ENCODE peak calls at places on chromosomes 2 and 18, in four cellular contexts. D, U, W and P are unnamed samples.

GRCh38 chr18:27040796-27041195 is 144.3 kb downstream of the CHST9 start:
- DNase-seq in D (no peak), U (no peak), W (no peak), P (no peak)

GRCh38 chr18:50879302-50880107 is 587 bp downstream of the ME2 start:
- DNase-seq in D (peak), U (peak), W (peak), P (peak)

GRCh38 chr2:239181074-239181581 is 219.7 kb downstream of the HDAC4 start:
- DNase-seq in D (no peak), U (no peak), W (no peak), P (no peak)

GRCh38 chr2:240462704-240463273 is 27.3 kb downstream of the GPC1 start:
- DNase-seq in D (no peak), U (no peak), W (no peak), P (no peak)

GRCh38 chr2:194514281-194514680 is 1142.7 kb upstream of the SLC39A10 start:
- DNase-seq in D (no peak), U (no peak), W (no peak), P (no peak)

GRCh38 chr2:109513749-109514588 is 99.8 kb downstream of the SEPTIN10 start:
- DNase-seq in D (peak), U (no peak), W (peak), P (peak)

GRCh38 chr2:39845460-39846146 is 66.5 kb upstream of the THUMPD2 start:
- DNase-seq in D (no peak), U (no peak), W (peak), P (peak)

GRCh38 chr2:100813527-100813926 is 6.4 kb upstream of the NPAS2 start:
- DNase-seq in D (peak), U (no peak), W (peak), P (peak)

GRCh38 chr2:105769504-105769903 is 24.8 kb downstream of the NCK2 start:
- DNase-seq in D (no peak), U (no peak), W (no peak), P (no peak)

GRCh38 chr2:9382604-9383235 is 40.6 kb downstream of the ITGB1BP1 start:
- DNase-seq in D (no peak), U (no peak), W (peak), P (peak)

GRCh38 chr18:10381951-10382350 is 72.5 kb upstream of the APCDD1 start:
- DNase-seq in D (no peak), U (no peak), W (no peak), P (peak)

GRCh38 chr2:126828471-126828870 is 70.2 kb upstream of the TEX51 start:
- DNase-seq in D (no peak), U (no peak), W (no peak), P (no peak)

GRCh38 chr2:241122376-241123002 is 20.4 kb upstream of the MTERF4 start:
- DNase-seq in D (no peak), U (no peak), W (no peak), P (no peak)

GRCh38 chr2:18149660-18150246 is 271.3 kb downstream of the KCNS3 start:
- DNase-seq in D (peak), U (no peak), W (peak), P (peak)

GRCh38 chr2:9240745-9241144 is 34.1 kb downstream of the ASAP2 start:
- DNase-seq in D (no peak), U (no peak), W (no peak), P (no peak)

GRCh38 chr2:8158714-8159113 is 523.1 kb upstream of the ID2 start:
- DNase-seq in D (no peak), U (no peak), W (no peak), P (no peak)

GRCh38 chr18:67359868-67360838 is 156.4 kb downstream of the DSEL start:
- DNase-seq in D (peak), U (no peak), W (peak), P (peak)

GRCh38 chr18:21242141-21243040 is at the start of gene GREB1L:
- DNase-seq in D (peak), U (no peak), W (peak), P (peak)

GRCh38 chr18:31225668-31226067 is 63.0 kb upstream of the DSC1 start:
- DNase-seq in D (peak), U (no peak), W (no peak), P (no peak)

GRCh38 chr2:201129044-201129505 is 13.1 kb downstream of the CFLAR start:
- DNase-seq in D (peak), U (no peak), W (peak), P (peak)

GRCh38 chr2:63050186-63050915 is at the start of gene OTX1:
- DNase-seq in D (peak), U (peak), W (peak), P (peak)

GRCh38 chr18:48991299-48992055 is 40.7 kb upstream of the SMAD7 start:
- DNase-seq in D (no peak), U (no peak), W (no peak), P (no peak)

GRCh38 chr2:51723716-51724115 is 691.8 kb upstream of the NRXN1 start:
- DNase-seq in D (peak), U (no peak), W (no peak), P (peak)

GRCh38 chr2:17318013-17318412 is 200.2 kb downstream of the RAD51AP2 start:
- DNase-seq in D (no peak), U (no peak), W (no peak), P (no peak)

GRCh38 chr2:239789711-239790110 is 235.4 kb downstream of the NDUFA10 start:
- DNase-seq in D (no peak), U (no peak), W (no peak), P (no peak)

GRCh38 chr2:34193164-34193563 is 594.1 kb upstream of the FAM98A start:
- DNase-seq in D (no peak), U (no peak), W (no peak), P (no peak)

GRCh38 chr18:73980289-73980979 is 167.2 kb downstream of the FBXO15 start:
- DNase-seq in D (peak), U (no peak), W (peak), P (no peak)

GRCh38 chr2:165219491-165219890 is 15.6 kb upstream of the SCN3A start:
- DNase-seq in D (no peak), U (no peak), W (peak), P (no peak)

GRCh38 chr18:48853588-48853987 is 97.2 kb downstream of the SMAD7 start:
- DNase-seq in D (no peak), U (no peak), W (no peak), P (no peak)

GRCh38 chr2:44934024-44934423 is 7.5 kb upstream of the SIX3 start:
- DNase-seq in D (no peak), U (no peak), W (no peak), P (no peak)

GRCh38 chr2:96888082-96889011 is 18.5 kb upstream of the SEMA4C start:
- DNase-seq in D (no peak), U (no peak), W (no peak), P (no peak)

GRCh38 chr2:96082211-96083063 is 33.9 kb downstream of the ADRA2B start:
- DNase-seq in D (no peak), U (no peak), W (no peak), P (no peak)